ENCODE peak calls at places on chromosomes 4 and X, in six cellular contexts. N is epithelial cell of esophagus, D is GM23338, Q is IMR-90, F is K562, W is psoas muscle. H is an unnamed sample.

GRCh38 chr4:147480891-147481576 is at the start of gene EDNRA:
- DNase-seq in N (peak), W (peak), D (peak), Q (peak), F (no peak), H (no peak)

GRCh38 chrX:112636951-112637541 is 42.7 kb downstream of the LHFPL1 start:
- DNase-seq in Q (peak), F (no peak), N (no peak), D (no peak), W (no peak), H (no peak)

GRCh38 chr4:74855879-74856278 is 61.6 kb upstream of the BTC start:
- DNase-seq in N (peak), D (no peak), F (no peak), W (no peak), Q (no peak), H (no peak)

GRCh38 chrX:538311-538710 is 92.3 kb upstream of the SHOX start:
- DNase-seq in F (no peak), Q (no peak), D (no peak), W (no peak), N (peak), H (no peak)

GRCh38 chrX:13082286-13083065 is 38.1 kb upstream of the FAM9C start:
- DNase-seq in D (no peak), F (no peak), W (no peak), N (no peak), Q (no peak), H (no peak)

GRCh38 chrX:7448123-7448522 is 300.2 kb upstream of the PUDP start:
- DNase-seq in D (no peak), N (no peak), W (no peak), F (no peak), Q (no peak), H (no peak)

GRCh38 chr4:133802741-133803140 is 398.8 kb downstream of the PABPC4L start:
- DNase-seq in Q (peak), W (no peak), F (no peak), N (peak), D (no peak), H (no peak)

GRCh38 chr4:180665481-180665880 is 1577.7 kb upstream of the TENM3 start:
- DNase-seq in N (peak), F (no peak), W (no peak), D (no peak), Q (no peak), H (no peak)

GRCh38 chr4:2761035-2761923 is 5.1 kb upstream of the TNIP2 start:
- DNase-seq in F (peak), W (no peak), D (peak), N (peak), Q (no peak), H (no peak)

GRCh38 chr4:147481577-147482109 is 746 bp downstream of the EDNRA start:
- DNase-seq in Q (no peak), D (peak), W (no peak), F (no peak), N (no peak), H (no peak)

GRCh38 chrX:19912-20571 is 261.1 kb upstream of the PLCXD1 start:
- DNase-seq in D (peak), N (peak), W (no peak), Q (no peak), F (peak), H (no peak)

GRCh38 chr4:7390366-7390765 is 44.4 kb downstream of the PSAPL1 start:
- DNase-seq in N (no peak), F (no peak), W (no peak), D (no peak), Q (no peak), H (peak)

GRCh38 chrX:129842510-129843208 is 1.0 kb downstream of the ZDHHC9 start:
- DNase-seq in N (peak), D (peak), W (peak), F (no peak), Q (peak), H (no peak)

GRCh38 chrX:107780525-107780924 is 3.0 kb downstream of the NCBP2L start:
- DNase-seq in D (no peak), W (no peak), N (no peak), F (no peak), Q (no peak), H (no peak)

GRCh38 chrX:49212861-49213260 is 12.9 kb upstream of the SYP start:
- DNase-seq in N (no peak), Q (no peak), W (no peak), F (no peak), D (no peak), H (no peak)

GRCh38 chr4:67918428-67918827 is 34.6 kb upstream of the TMPRSS11D start:
- DNase-seq in F (no peak), N (peak), Q (no peak), D (peak), W (no peak), H (no peak)
- TF ChIP-seq CTCF in F (peak), N (peak), Q (no peak), D (peak), W (no peak), H (no peak)

GRCh38 chr4:101186558-101187184 is 160.7 kb downstream of the PPP3CA start:
- DNase-seq in F (no peak), D (no peak), W (no peak), Q (no peak), N (no peak), H (no peak)

GRCh38 chr4:101191302-101192098 is 155.8 kb downstream of the PPP3CA start:
- DNase-seq in N (no peak), F (no peak), Q (peak), W (peak), D (peak), H (no peak)

GRCh38 chr4:101188906-101189305 is 158.4 kb downstream of the PPP3CA start:
- DNase-seq in F (no peak), D (no peak), N (no peak), Q (no peak), W (no peak), H (no peak)

GRCh38 chr4:101184668-101185067 is 162.7 kb downstream of the PPP3CA start:
- DNase-seq in W (no peak), D (no peak), Q (no peak), N (no peak), F (no peak), H (no peak)

GRCh38 chr4:101187837-101188236 is 159.5 kb downstream of the PPP3CA start:
- DNase-seq in W (no peak), Q (no peak), F (no peak), N (peak), D (no peak), H (no peak)
- TF ChIP-seq CTCF in W (peak), Q (no peak), F (no peak), N (peak), D (no peak), H (peak)

GRCh38 chr4:162461952-162462351 is 298.2 kb upstream of the FSTL5 start:
- DNase-seq in D (peak), W (no peak), F (no peak), Q (no peak), N (peak), H (no peak)
- TF ChIP-seq CTCF in D (no peak), W (no peak), F (no peak), Q (no peak), N (peak), H (no peak)

GRCh38 chrX:106278951-106279350 is 110.8 kb downstream of the PWWP3B start:
- DNase-seq in Q (no peak), W (no peak), D (no peak), N (peak), F (no peak), H (no peak)
- TF ChIP-seq CTCF in Q (no peak), W (no peak), D (no peak), N (no peak), F (no peak), H (no peak)

DNA sequence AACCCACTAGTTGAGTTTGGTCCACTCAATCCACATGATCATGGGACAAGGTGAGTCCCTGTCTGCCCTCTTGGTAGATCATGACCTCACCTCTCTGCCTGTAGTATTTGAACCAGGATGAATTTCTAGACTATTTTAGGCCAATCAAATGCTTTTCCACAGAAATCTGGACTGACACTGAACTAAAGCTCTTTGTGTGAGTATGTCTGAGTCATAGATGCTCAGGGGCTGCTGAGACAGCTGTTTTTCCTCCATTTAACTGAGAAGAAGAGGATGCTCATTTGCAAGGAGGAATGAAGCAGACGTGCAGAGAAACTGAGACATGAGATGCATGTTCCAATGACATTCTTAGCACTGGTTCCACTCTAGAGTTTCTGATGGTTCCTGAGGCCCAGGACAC is 77.3 kb upstream of the TMEM47 start:
- DNase-seq in N (peak), Q (peak), W (no peak), F (no peak), D (no peak), H (no peak)
- TF ChIP-seq CTCF in N (no peak), Q (no peak), W (no peak), F (no peak), D (no peak), H (no peak)

GRCh38 chr4:36411338-36411737 is 129.9 kb downstream of the DTHD1 start:
- DNase-seq in D (no peak), F (no peak), Q (no peak), W (no peak), N (no peak), H (no peak)

GRCh38 chr4:36420111-36420679 is 138.8 kb downstream of the DTHD1 start:
- DNase-seq in F (no peak), Q (no peak), N (no peak), W (no peak), D (no peak), H (no peak)

GRCh38 chr4:36414248-36414647 is 132.8 kb downstream of the DTHD1 start:
- DNase-seq in N (peak), F (no peak), D (peak), W (no peak), Q (no peak), H (no peak)
- TF ChIP-seq CTCF in N (peak), F (no peak), D (no peak), W (no peak), Q (no peak), H (peak)

GRCh38 chrX:64097891-64098290 is 107.6 kb downstream of the AMER1 start:
- DNase-seq in N (no peak), F (no peak), W (no peak), D (no peak), Q (no peak), H (no peak)

DNA sequence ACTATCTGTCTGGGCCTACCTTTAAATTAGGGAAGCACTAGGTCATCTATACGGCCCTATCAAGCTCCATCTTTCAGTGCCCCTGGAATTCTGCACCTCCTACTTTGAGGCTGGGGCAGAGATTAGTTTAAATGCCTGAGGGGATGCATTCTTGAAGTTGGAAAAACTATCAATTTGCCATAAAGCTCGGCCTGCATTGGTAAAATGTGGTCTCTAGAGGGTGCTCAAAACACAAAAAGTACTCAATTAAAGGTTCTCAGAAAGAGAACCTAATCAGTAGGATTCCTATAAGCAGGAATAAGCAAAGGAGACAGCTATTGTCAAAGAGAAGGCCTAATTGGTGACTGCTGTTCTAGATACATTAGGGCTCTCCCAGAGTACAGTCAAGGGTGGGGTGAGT is 111.7 kb downstream of the AMER1 start:
- DNase-seq in D (peak), Q (peak), F (no peak), W (no peak), N (peak), H (no peak)
- TF ChIP-seq CTCF in D (peak), Q (peak), F (peak), W (peak), N (peak), H (no peak)

GRCh38 chr4:5776510-5776909 is 65.5 kb downstream of the EVC start:
- DNase-seq in Q (no peak), F (no peak), W (no peak), D (no peak), N (no peak), H (no peak)

GRCh38 chr4:5772528-5773270 is 61.7 kb downstream of the EVC start:
- DNase-seq in D (no peak), F (no peak), N (no peak), Q (no peak), W (no peak), H (no peak)

GRCh38 chr4:5770051-5770450 is 59.0 kb downstream of the EVC start:
- DNase-seq in F (no peak), W (no peak), N (no peak), D (no peak), Q (no peak), H (no peak)

GRCh38 chr4:5773271-5773555 is 62.2 kb downstream of the EVC start:
- DNase-seq in N (peak), F (no peak), W (no peak), Q (peak), D (no peak), H (no peak)

GRCh38 chr4:5774416-5775056 is 63.5 kb downstream of the EVC start:
- DNase-seq in F (no peak), W (no peak), N (no peak), Q (no peak), D (no peak), H (peak)
- TF ChIP-seq CTCF in F (no peak), W (no peak), N (no peak), Q (no peak), D (no peak), H (no peak)

H was measured in CD14-positive monocyte.